ENCODE peak calls at places on chromosomes 4 and X, in four cellular contexts. L is HepG2, S is K562, P is H1. M is an unnamed sample.

GRCh38 chrX:130799393-130799792 is 103.6 kb downstream of the ENOX2 start:
- DNase-seq in L (no peak), S (no peak), P (no peak), M (no peak)

GRCh38 chr4:118086334-118086733 is 52.0 kb downstream of the NDST3 start:
- DNase-seq in L (no peak), S (no peak), P (no peak), M (no peak)

GRCh38 chrX:42094208-42094607 is 170.9 kb upstream of the CASK start:
- DNase-seq in L (no peak), S (no peak), P (no peak), M (no peak)

GRCh38 chrX:25084446-25084845 is 68.7 kb upstream of the ARX start:
- DNase-seq in L (no peak), S (no peak), P (no peak), M (no peak)

GRCh38 chr4:111499291-111499690 is 646.0 kb upstream of the FAM241A start:
- DNase-seq in L (no peak), S (no peak), P (no peak), M (no peak)

GRCh38 chr4:158786155-158786581 is 17.3 kb downstream of the FNIP2 start:
- DNase-seq in L (no peak), S (no peak), P (no peak), M (no peak)

GRCh38 chr4:11368701-11369115 is 60.0 kb downstream of the HS3ST1 start:
- DNase-seq in L (no peak), S (no peak), P (no peak), M (no peak)

GRCh38 chrX:81489987-81490386 is 288.1 kb downstream of the SH3BGRL start:
- DNase-seq in L (no peak), S (no peak), P (no peak), M (no peak)

GRCh38 chrX:49810233-49810632 is 18.9 kb upstream of the PAGE4 start:
- DNase-seq in L (no peak), S (no peak), P (no peak), M (no peak)

GRCh38 chr4:177282284-177282683 is 27.4 kb upstream of the NEIL3 start:
- DNase-seq in L (no peak), S (no peak), P (no peak), M (no peak)

GRCh38 chr4:47213106-47213505 is 181.7 kb downstream of the GABRB1 start:
- DNase-seq in L (no peak), S (no peak), P (no peak), M (no peak)

GRCh38 chr4:2478220-2478619 is 9.3 kb downstream of the RNF4 start:
- DNase-seq in L (no peak), S (no peak), P (no peak), M (no peak)

GRCh38 chr4:6856391-6856790 is 53.2 kb upstream of the TBC1D14 start:
- DNase-seq in L (no peak), S (no peak), P (no peak), M (no peak)

GRCh38 chrX:23554304-23554703 is 113.0 kb upstream of the PRDX4 start:
- DNase-seq in L (peak; percentile 6), S (peak; percentile 8), P (no peak), M (no peak)

GRCh38 chrX:69238153-69238959 is 73.1 kb upstream of the PJA1 start:
- DNase-seq in L (no peak), S (no peak), P (no peak), M (no peak)

GRCh38 chr4:123603165-123603564 is 206.6 kb downstream of the SPRY1 start:
- DNase-seq in L (peak; percentile 13), S (no peak), P (no peak), M (no peak)

GRCh38 chr4:61200195-61200990 is at the start of gene ADGRL3:
- DNase-seq in L (no peak), S (no peak), P (peak; percentile 64), M (no peak)

GRCh38 chr4:187618701-187619278 is 376.8 kb upstream of the ZFP42 start:
- DNase-seq in L (no peak), S (no peak), P (no peak), M (no peak)

GRCh38 chr4:2393353-2394270 is 24.8 kb downstream of the ZFYVE28 start:
- DNase-seq in L (peak; percentile 32), S (peak; percentile 72), P (no peak), M (no peak)

GRCh38 chr4:133402616-133403015 is 253.5 kb downstream of the PCDH10 start:
- DNase-seq in L (no peak), S (no peak), P (no peak), M (no peak)

GRCh38 chr4:185040523-185040922 is 22.2 kb downstream of the HELT start:
- DNase-seq in L (no peak), S (no peak), P (no peak), M (no peak)

GRCh38 chr4:72896515-72896914 is 173.0 kb downstream of the COX18 start:
- DNase-seq in L (peak; percentile 50), S (no peak), P (no peak), M (no peak)

GRCh38 chrX:1748408-1748807 is 133.5 kb downstream of the ASMT start:
- DNase-seq in L (no peak), S (no peak), P (no peak), M (no peak)

GRCh38 chr4:20256381-20256881 is 4.7 kb downstream of the SLIT2 start:
- DNase-seq in L (no peak), S (no peak), P (no peak), M (no peak)

GRCh38 chrX:149013081-149013480 is 492.0 kb downstream of the IDS start:
- DNase-seq in L (no peak), S (no peak), P (no peak), M (no peak)

GRCh38 chr4:48375651-48376291 is 34.4 kb downstream of the SLAIN2 start:
- DNase-seq in L (peak; percentile 58), S (no peak), P (no peak), M (no peak)

GRCh38 chr4:37964734-37965457 is 4.7 kb downstream of the PTTG2 start:
- DNase-seq in L (no peak), S (no peak), P (no peak), M (no peak)

GRCh38 chr4:121777625-121778024 is 12.7 kb upstream of the SMIM43 start:
- DNase-seq in L (no peak), S (no peak), P (no peak), M (no peak)

GRCh38 chr4:181966084-181966483 is 277.1 kb upstream of the TENM3 start:
- DNase-seq in L (no peak), S (no peak), P (no peak), M (no peak)

GRCh38 chr4:123967360-123967759 is 570.8 kb downstream of the SPRY1 start:
- DNase-seq in L (no peak), S (no peak), P (no peak), M (no peak)

GRCh38 chrX:77493677-77494553 is 46.7 kb downstream of the FGF16 start:
- DNase-seq in L (peak; percentile 7), S (peak; percentile 8), P (peak; percentile 59), M (no peak)

GRCh38 chr4:145511913-145512522 is 30.4 kb downstream of the SMAD1 start:
- DNase-seq in L (no peak), S (no peak), P (no peak), M (no peak)

GRCh38 chr4:53196872-53197759 is 168.7 kb downstream of the SCFD2 start:
- DNase-seq in L (peak; percentile 65), S (peak; percentile 54), P (no peak), M (peak; percentile 44)

GRCh38 chr4:139834210-139834609 is 168.6 kb downstream of the MGST2 start:
- DNase-seq in L (peak; percentile 76), S (no peak), P (no peak), M (no peak)

GRCh38 chr4:56271121-56271520 is 116.2 kb downstream of the AASDH start:
- DNase-seq in L (no peak), S (no peak), P (no peak), M (no peak)

GRCh38 chrX:26851981-26852380 is 611.2 kb downstream of the PPP4R3C start:
- DNase-seq in L (peak; percentile 0), S (no peak), P (no peak), M (no peak)

GRCh38 chr4:102501635-102502382 is 650 bp downstream of the NFKB1 start:
- DNase-seq in L (peak; percentile 73), S (peak; percentile 65), P (no peak), M (peak; percentile 54)
- H3K4me1 ChIP-seq in L (peaks cover 43% of the 10 kb centered on the region), S (peaks cover 13% of the 10 kb centered on the region), P (no peaks in the 10 kb centered on the region), M (peaks cover 3% of the 10 kb centered on the region)

GRCh38 chr4:4668355-4669210 is 126.7 kb upstream of the STX18 start:
- DNase-seq in L (no peak), S (no peak), P (no peak), M (no peak)

GRCh38 chr4:4667643-4668081 is 125.8 kb upstream of the STX18 start:
- DNase-seq in L (no peak), S (no peak), P (no peak), M (no peak)

GRCh38 chr4:4666187-4666586 is 124.3 kb upstream of the STX18 start:
- DNase-seq in L (no peak), S (no peak), P (no peak), M (no peak)

GRCh38 chr4:4664234-4664633 is 122.4 kb upstream of the STX18 start:
- DNase-seq in L (no peak), S (no peak), P (no peak), M (no peak)

DNA sequence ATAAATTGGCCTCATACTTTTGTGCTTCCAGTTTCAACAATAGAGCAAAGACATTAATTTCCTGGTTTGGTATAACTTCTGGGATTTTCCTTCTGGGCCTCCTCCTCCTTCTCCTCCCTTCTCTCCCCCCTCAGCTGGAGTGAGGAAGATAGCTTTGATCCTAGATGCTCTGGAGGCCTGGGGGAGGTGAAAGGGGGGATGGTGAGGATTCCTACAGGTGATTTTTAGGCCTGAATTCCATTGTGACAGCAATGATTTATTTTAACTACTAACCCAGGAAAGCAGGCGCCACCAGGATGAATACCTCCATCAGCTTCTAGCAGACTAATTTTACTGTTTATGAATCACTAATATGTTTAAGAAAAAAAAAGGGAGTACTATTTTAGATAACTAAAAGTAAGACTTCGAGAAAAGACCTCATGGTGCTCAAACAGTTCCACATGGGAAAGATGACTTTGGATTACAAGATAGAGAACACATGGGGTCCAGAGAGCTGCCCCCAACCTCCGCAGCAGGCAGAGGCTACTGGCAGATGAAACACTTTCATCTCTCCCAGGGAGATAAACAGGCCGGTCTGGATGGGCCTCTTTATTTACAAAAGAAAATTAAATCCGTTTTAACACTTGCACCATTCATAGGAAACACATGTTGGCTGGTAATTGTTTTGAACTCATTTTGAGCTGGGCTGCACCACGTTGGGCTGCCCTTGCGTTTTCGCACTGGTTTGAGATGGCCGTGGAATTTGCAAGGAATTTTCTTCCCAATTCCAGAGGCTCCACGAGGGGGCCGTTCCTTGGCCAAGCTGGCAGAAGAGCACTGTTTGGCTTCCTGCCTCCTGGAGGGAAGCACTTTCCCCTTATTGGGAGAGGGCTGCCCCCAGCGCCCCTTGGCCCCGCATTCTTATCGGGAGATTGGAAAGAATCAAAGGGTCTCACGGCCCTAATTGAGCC is 125.1 kb upstream of the STX18 start:
- DNase-seq in L (no peak), S (no peak), P (no peak), M (no peak)
- TF ChIP-seq CTCF in L (no peak), S (no peak), P (no peak), M (no peak)

DNA sequence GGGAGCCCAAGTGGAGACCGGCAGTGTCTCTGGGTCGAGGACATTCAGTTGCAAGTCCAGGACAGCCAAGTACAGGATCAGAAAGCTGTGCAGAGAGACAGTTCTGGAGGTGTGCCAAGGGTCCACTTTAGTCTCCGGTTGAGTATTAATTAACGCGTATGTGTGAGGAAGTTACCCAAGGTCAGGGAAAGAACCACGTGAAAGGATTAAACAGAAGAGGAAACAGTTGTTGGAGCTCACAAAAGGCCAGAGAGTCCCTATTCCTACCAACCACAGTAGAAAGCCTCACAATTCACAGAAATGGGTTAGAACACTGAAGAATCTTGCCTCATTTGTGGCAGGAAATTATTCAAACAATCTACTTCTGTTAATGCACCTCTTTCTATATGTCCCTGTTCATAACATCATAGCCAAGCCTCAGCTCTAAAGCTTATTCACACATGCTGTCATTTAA is 17.9 kb upstream of the NSUN7 start:
- DNase-seq in L (peak; percentile 28), S (no peak), P (no peak), M (no peak)
- TF ChIP-seq HDAC6 in L (no peak), S (no peak), P (no peak), M (no peak)

GRCh38 chrX:13053171-13053570 is 8.8 kb upstream of the FAM9C start:
- DNase-seq in L (no peak), S (no peak), P (no peak), M (no peak)
- H3K4me1 ChIP-seq in L (no peaks in the 10 kb centered on the region), S (no peaks in the 10 kb centered on the region), P (no peaks in the 10 kb centered on the region), M (peaks cover 43% of the 10 kb centered on the region)